ENCODE peak calls at places on chromosomes 5 and 9, in five cellular contexts. X is IMR-90, A is coronary artery, K is HFF-Myc, P is brain microvascular endothelial cell. C is an unnamed sample.

GRCh38 chr5:145629047-145629446 is 206.1 kb downstream of the PRELID2 start:
- DNase-seq in P (no peak), K (no peak), A (no peak), X (no peak), C (no peak)

GRCh38 chr5:758698-759053 is 25.9 kb downstream of the ZDHHC11B start:
- DNase-seq in A (peak; percentile 47), K (no peak), P (no peak), X (no peak), C (no peak)

GRCh38 chr5:160097981-160098380 is 21.3 kb downstream of the PWWP2A start:
- DNase-seq in A (no peak), K (no peak), X (peak; percentile 72), P (no peak), C (no peak)

GRCh38 chr9:123724211-123724831 is 205.6 kb downstream of the DENND1A start:
- DNase-seq in P (peak; percentile 42), K (no peak), A (no peak), X (peak; percentile 57), C (no peak)

GRCh38 chr9:136485651-136486050 is 2.8 kb upstream of the SEC16A start:
- DNase-seq in A (no peak), K (no peak), P (no peak), X (no peak), C (no peak)

GRCh38 chr5:53543401-53543800 is 17.0 kb upstream of the NDUFS4 start:
- DNase-seq in A (no peak), K (no peak), X (peak; percentile 66), P (peak; percentile 44), C (no peak)

GRCh38 chr5:175847061-175847460 is 24.3 kb upstream of the CPLX2 start:
- DNase-seq in A (no peak), X (no peak), P (no peak), K (no peak), C (no peak)

GRCh38 chr5:1293997-1294838 is 650 bp downstream of the TERT start:
- DNase-seq in X (no peak), P (no peak), A (peak; percentile 60), K (no peak), C (no peak)

GRCh38 chr5:71834575-71834974 is 115.5 kb downstream of the CARTPT start:
- DNase-seq in X (no peak), P (no peak), A (no peak), K (no peak), C (no peak)

GRCh38 chr5:56686337-56687198 is 128.8 kb upstream of the MAP3K1 start:
- DNase-seq in K (no peak), P (no peak), X (no peak), A (no peak), C (no peak)

GRCh38 chr9:115093550-115093949 is 24.4 kb downstream of the TNC start:
- DNase-seq in A (no peak), K (no peak), P (no peak), X (no peak), C (no peak)

GRCh38 chr9:73039916-73040263 is 87.0 kb upstream of the ALDH1A1 start:
- DNase-seq in X (no peak), K (no peak), P (no peak), A (no peak), C (no peak)

GRCh38 chr9:20988916-20989315 is 42.5 kb downstream of the HACD4 start:
- DNase-seq in A (no peak), X (peak; percentile 66), K (no peak), P (no peak), C (no peak)

DNA sequence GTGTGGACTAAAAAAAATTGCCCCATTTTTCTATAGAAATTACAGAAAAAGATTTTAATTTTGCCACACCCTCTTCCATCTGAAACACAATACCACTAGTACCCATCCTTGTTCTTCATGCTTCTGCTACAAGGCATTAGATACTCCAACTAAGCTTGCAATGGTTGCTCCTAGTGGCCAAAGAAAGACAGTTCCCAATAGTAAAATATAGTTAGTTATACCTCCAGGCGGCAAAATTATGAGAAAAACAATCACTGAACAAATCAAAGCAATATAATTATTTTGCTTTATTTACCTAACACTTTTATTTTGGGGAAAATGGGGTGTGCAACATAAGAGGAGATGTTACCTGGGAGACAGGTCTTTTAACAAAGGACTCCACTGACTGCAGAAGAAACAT is 101.2 kb downstream of the RAPGEF6 start:
- DNase-seq in X (no peak), P (no peak), K (no peak), A (no peak), C (no peak)
- TF ChIP-seq CTCF in X (no peak), P (peak; percentile 33), K (no peak), A (no peak), C (no peak)

DNA sequence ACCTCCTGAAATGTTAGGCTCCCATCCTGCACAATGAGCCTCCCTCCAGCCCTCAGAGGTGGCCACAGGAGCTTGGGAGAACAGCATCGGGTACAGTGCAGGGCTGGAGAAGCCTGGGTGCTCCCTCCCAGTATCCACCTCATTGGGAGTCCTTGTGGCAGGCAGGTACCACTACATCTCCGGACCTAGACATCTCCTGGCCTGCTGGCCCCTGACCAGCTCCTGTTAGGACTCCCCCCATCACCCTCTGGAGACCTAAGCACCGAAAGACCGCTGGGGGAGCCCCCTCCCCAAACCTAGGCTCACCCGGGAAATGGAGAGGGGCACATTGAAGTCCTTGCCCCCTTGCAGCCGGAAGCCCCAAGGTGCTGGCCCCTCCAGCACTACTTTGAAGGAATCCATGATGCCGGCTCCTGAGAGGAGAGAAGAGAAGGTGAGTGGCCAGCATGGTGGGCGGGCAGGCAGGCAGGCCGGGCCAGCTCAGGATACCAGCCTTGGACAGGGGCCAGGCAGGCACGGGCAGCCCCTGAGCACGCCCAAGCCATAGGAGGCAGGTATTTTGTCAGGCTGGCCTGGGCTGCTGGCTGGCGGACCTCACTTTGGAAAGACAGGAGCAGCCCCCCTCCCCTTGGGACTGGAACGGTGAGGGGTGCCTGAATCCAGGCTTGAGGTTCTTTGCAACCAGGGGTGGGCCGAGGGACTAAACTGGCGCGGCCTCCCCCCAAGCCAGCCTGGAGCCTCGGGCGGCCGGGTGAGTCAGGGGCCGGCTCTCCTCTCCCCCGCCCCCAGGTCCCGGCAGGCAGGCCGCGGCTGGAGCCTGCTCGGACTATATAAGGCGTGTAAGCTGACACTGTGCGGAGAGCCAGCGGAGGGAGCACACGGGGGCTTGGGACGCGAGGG is 1.0 kb downstream of the PDLIM7 start:
- DNase-seq in A (peak; percentile 93), P (peak; percentile 91), X (peak; percentile 94), K (peak; percentile 76), C (peak; percentile 91)
- TF ChIP-seq CTCF in A (no peak), P (peak; percentile 63), X (peak; percentile 36), K (peak; percentile 37), C (peak; percentile 21)

GRCh38 chr5:80865547-80865946 is 94.6 kb upstream of the RASGRF2 start:
- DNase-seq in K (no peak), P (no peak), A (no peak), X (peak; percentile 13), C (no peak)
- TF ChIP-seq CTCF in K (no peak), P (no peak), A (no peak), X (no peak), C (no peak)

DNA sequence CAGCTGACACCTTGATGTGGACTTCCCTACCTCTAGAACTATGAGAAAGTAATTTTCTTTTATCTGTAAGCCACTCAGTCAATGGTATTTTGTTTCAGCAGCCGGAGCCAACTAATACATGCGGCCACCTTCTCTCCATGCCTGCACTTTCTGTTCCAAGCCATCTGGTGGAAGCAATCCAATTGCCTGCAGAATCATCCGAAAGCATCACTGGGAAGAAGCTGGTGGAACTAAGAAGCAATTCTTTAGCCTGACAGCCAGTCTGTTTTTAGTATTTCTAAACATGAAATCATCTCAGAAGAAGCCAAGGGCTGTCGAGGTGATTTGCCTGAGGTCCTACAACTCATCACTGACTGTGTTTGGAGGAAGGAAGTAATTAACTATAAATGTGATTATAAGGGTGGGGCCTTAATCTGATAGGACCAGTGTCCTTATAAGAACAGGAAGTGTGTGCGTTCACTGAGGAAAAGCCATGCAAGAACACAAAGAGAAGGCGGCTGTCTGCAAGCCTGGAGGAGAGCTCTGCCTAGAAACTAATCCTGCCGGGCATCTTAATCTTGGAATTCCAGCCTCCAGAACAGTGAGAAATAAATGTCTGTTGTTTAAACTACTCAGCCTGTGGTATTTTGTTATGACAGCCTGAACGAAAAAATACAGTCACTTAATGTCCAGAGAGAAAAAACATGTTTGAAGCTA is 49.1 kb downstream of the NXNL2 start:
- DNase-seq in P (peak; percentile 7), X (peak; percentile 85), K (no peak), A (no peak), C (no peak)
- TF ChIP-seq CTCF in P (no peak), X (peak; percentile 9), K (peak; percentile 9), A (no peak), C (no peak)

DNA sequence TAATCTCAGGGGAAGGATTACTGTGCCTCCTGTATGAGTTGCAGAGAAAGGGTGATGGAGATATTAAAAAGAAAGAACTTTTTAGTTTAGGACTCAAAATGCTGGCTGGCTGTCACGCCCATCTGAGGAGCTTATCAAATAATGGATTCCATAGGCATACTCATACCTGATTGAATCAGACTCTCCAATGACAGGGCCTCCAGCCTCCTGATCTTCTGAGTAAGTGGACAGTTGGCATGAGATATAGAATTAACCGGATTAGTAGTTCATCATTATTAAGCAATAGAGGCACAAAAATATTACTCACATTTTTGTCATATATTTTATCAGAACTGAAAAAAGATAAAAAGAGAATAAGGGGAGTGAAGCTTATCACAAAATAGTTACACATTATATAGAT is 157.0 kb upstream of the RASA1 start:
- DNase-seq in A (no peak), K (no peak), X (no peak), P (no peak), C (no peak)
- TF ChIP-seq CTCF in A (no peak), K (no peak), X (no peak), P (no peak), C (no peak)

GRCh38 chr5:36305571-36306326 is 4.0 kb upstream of the RANBP3L start:
- DNase-seq in A (no peak), K (no peak), X (peak; percentile 38), P (peak; percentile 33), C (peak; percentile 35)
- TF ChIP-seq CTCF in A (peak; percentile 44), K (peak; percentile 73), X (peak; percentile 84), P (peak; percentile 84), C (peak; percentile 78)

DNA sequence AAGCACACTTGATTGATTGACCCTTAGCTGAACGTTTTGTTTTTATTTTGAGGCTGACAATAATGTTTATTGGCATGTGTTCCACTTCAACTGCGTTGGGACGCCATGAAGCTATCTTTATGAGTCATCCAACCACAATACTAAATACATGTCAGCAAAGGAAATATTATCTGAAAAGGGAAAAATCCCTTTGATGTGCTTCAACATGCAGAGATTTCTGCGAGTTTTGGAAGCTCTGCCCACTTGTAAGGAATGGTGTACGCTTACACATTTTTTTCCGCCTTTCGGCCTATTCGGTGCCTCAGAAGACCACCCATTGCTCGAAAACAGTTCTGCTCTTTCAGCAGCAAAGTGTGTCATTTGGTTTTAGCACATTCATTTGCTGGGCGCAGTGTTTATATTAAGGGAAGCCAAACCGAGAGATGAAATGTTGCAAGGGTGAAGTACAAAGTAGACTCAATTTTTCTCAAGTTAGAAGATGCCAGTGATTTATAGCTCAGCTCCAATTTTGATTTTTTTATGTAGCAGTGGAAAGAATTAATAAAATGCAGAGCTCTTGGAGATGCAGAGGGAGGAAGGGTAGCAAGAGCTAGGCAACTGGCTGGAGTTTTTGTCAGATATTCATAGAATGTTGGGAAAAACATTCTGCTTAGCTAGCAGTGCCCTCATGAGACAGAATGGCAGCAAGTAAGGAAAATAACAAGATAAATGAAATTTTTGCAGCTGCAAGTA is 68.9 kb downstream of the PRDM6 start:
- DNase-seq in P (peak; percentile 58), A (no peak), X (peak; percentile 83), K (peak; percentile 38), C (peak; percentile 41)
- TF ChIP-seq CTCF in P (peak; percentile 18), A (no peak), X (peak; percentile 48), K (peak; percentile 14), C (peak; percentile 60)